ENCODE peak calls at places on chromosomes 13 and 19, in four cellular contexts. X is BJ; T is tibial nerve; W is CD8-positive, alpha-beta memory T cell. O is an unnamed sample.

GRCh38 chr13:98223741-98224140 is 46.7 kb upstream of the RNF113B start:
- DNase-seq in X (no peak), T (no peak), W (no peak), O (no peak)

GRCh38 chr13:42667638-42668037 is 93.7 kb downstream of the TNFSF11 start:
- DNase-seq in X (no peak), T (no peak), W (no peak), O (no peak)

GRCh38 chr13:41588899-41589298 is 131.5 kb downstream of the RGCC start:
- DNase-seq in X (peak), T (no peak), W (no peak), O (no peak)

GRCh38 chr19:30036154-30037129 is 94.4 kb downstream of the URI1 start:
- DNase-seq in X (peak), T (no peak), W (no peak), O (no peak)

GRCh38 chr13:32255744-32256120 is 59.4 kb downstream of the ZAR1L start:
- DNase-seq in X (no peak), T (no peak), W (no peak), O (no peak)

GRCh38 chr13:27481766-27482165 is 31.4 kb upstream of the MTIF3 start:
- DNase-seq in X (no peak), T (no peak), W (no peak), O (no peak)

GRCh38 chr19:5193192-5193591 is 147.4 kb downstream of the PTPRS start:
- DNase-seq in X (no peak), T (no peak), W (no peak), O (no peak)

GRCh38 chr13:87123987-87124784 is 547.0 kb upstream of the SLITRK5 start:
- DNase-seq in X (peak), T (no peak), W (no peak), O (peak)

GRCh38 chr19:6264077-6264445 is 15.7 kb downstream of the MLLT1 start:
- DNase-seq in X (no peak), T (no peak), W (no peak), O (no peak)

GRCh38 chr19:28618504-28618903 is 594.4 kb downstream of the UQCRFS1 start:
- DNase-seq in X (no peak), T (no peak), W (no peak), O (no peak)

GRCh38 chr13:111661052-111661451 is 340.6 kb downstream of the TEX29 start:
- DNase-seq in X (no peak), T (no peak), W (no peak), O (no peak)

GRCh38 chr13:74667656-74668055 is 533.5 kb upstream of the KLF12 start:
- DNase-seq in X (no peak), T (no peak), W (no peak), O (no peak)

GRCh38 chr19:45087531-45087930 is 5.4 kb upstream of the PPP1R37 start:
- DNase-seq in X (no peak), T (no peak), W (peak), O (peak)

GRCh38 chr13:24275041-24275440 is 34.3 kb upstream of the C1QTNF9 start:
- DNase-seq in X (no peak), T (no peak), W (no peak), O (no peak)

GRCh38 chr19:16023558-16023915 is 52.8 kb upstream of the TPM4 start:
- DNase-seq in X (no peak), T (no peak), W (no peak), O (no peak)

GRCh38 chr19:56751078-56751489 is 79.5 kb upstream of the ZNF835 start:
- DNase-seq in X (no peak), T (no peak), W (no peak), O (no peak)

GRCh38 chr19:47447470-47448359 is 24.0 kb downstream of the SLC8A2 start:
- DNase-seq in X (no peak), T (no peak), W (peak), O (peak)
- H3K4me3 ChIP-seq in X (no peak), T (peak), W (peak), O (no peak)

DNA sequence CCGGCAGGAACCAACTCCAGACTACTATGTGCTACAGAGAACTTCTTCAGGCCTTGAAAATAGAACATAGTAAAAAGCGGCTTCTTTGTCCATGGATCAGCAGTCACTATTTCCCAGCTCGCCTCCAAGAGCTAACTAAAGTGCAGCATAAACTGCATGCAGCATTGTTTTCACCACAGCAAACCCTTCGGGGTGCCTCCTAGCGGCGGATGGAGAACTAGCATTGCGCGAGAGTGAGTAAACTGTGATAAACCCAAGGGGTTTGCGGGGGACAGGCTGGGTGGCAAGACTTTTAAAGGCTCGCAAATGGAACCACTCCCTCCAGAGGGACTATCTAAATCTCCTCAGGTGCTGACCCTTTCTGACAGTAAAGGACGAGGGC is 21.6 kb upstream of the SGCG start:
- DNase-seq in X (no peak), T (peak), W (no peak), O (no peak)
- H3K4me3 ChIP-seq in X (peak), T (no peak), W (no peak), O (no peak)

GRCh38 chr19:17682273-17682672 is 5.9 kb downstream of the UNC13A start:
- DNase-seq in X (no peak), T (no peak), W (no peak), O (no peak)

GRCh38 chr19:17680235-17680722 is 7.9 kb downstream of the UNC13A start:
- DNase-seq in X (peak), T (peak), W (peak), O (no peak)

GRCh38 chr19:17681505-17682125 is 6.5 kb downstream of the UNC13A start:
- DNase-seq in X (no peak), T (no peak), W (peak), O (peak)

GRCh38 chr19:17678836-17679235 is 9.3 kb downstream of the UNC13A start:
- DNase-seq in X (no peak), T (no peak), W (no peak), O (no peak)

DNA sequence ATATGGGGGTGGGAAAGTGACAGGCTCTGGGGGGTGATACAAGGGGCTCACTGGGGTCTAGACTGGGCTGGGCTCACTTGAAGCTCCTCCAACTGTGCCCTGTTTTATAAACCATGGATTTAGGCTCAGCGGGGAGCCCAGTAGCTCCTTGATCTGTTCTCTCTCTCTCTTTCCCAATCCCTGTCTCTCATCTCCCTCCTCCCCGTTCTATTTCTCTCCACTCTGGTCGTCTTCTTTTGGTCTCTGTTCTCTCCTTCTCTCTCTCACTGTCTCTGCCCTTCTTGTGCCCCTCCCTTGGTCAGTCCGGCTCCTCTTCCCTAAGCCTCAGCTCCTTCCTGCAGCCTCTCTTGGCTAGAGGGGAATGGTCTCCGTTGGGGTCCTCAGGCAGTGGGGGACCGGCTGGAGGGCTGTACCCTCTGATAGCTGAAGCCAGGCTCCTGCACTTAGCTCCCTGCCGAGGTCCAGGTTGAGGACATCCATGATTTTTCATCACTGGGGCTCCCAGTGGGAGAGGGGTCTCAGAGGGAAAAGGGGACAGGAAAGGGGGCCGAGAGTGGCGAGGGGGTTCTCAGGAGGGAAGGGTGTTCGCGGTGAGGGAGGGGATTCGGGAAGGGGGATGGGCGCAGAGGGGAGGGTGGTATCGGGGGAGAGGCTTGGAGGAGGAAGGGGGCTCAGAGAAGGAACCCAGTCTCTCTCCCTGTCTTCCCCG is 8.5 kb downstream of the UNC13A start:
- DNase-seq in X (no peak), T (no peak), W (no peak), O (no peak)
- H3K4me3 ChIP-seq in X (peak), T (no peak), W (no peak), O (no peak)

DNA sequence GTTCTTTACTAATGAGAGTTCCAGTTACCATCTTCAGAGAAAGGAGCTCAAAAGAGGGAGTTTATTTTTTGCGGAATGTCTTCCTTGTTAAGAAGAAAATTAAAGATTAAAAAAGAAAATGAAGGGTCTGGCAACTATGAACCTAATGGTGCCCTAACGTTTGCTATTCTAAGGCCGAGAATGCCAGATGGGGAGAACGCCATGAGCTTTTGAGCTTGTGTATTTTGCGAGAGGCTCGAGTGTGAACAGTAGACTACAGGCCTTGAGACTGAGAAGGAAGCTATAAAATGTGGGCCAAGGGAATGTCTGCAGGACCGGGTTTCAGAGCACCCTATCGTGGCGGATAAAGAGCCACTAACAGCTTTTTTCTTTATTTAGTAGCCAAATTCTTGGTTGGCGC is 6.7 kb downstream of the FGF14 start:
- DNase-seq in X (no peak), T (no peak), W (no peak), O (no peak)
- H3K4me3 ChIP-seq in X (no peak), T (peak), W (peak), O (peak)

GRCh38 chr19:18435185-18435841 is 2.6 kb downstream of the ISYNA1 start:
- DNase-seq in X (no peak), T (no peak), W (no peak), O (no peak)

GRCh38 chr19:18435848-18436631 is 1.9 kb downstream of the ISYNA1 start:
- DNase-seq in X (no peak), T (no peak), W (no peak), O (no peak)

GRCh38 chr19:18433039-18433691 is 4.8 kb downstream of the ISYNA1 start:
- DNase-seq in X (no peak), T (no peak), W (peak), O (no peak)

GRCh38 chr19:18433735-18434398 is 4.1 kb downstream of the ISYNA1 start:
- DNase-seq in X (no peak), T (no peak), W (no peak), O (no peak)

GRCh38 chr19:18434411-18435184 is 3.3 kb downstream of the ISYNA1 start:
- DNase-seq in X (no peak), T (no peak), W (no peak), O (no peak)
- H3K4me3 ChIP-seq in X (no peak), T (no peak), W (no peak), O (no peak)

DNA sequence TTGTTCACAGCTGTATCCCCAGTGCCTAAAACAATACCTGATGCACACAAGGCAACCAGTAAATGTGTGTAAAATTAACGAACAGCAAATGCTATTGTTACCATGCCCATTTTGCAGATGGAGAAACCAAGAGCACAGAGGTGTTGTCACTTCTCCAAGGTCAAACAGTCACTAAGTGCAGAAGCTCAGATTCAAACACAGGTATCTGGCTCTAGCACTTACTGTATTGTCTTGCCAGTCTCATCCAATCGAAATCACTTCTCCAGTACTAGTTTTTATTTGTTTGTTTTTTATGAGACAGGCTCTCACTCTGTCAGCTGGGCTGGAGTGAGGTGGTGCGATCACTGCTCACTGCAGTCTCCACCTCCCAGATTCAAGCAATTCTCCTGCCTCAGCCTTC is 13.7 kb downstream of the PLD3 start:
- DNase-seq in X (no peak), T (no peak), W (no peak), O (no peak)
- H3K4me3 ChIP-seq in X (no peak), T (no peak), W (no peak), O (no peak)

DNA sequence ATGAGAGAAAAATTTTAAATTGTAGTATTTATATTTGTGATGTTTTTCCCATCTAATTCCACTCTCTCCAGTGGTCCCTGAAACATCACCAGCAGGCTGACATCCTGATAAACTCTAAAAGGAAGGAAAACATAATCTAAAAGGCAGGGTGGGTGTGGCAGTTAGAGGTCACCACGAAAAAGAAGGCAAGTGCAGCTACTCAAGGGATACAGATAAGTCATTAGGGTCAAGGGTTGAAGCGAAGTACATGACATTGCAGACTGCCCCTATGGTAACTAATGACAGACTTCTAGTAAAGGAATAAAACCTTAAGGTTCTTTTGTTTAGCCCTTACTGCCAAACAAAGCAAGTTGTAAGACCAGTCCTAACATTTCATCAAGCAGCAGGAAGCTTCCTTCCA is 6.0 kb upstream of the NEK3 start:
- DNase-seq in X (no peak), T (no peak), W (no peak), O (no peak)
- H3K4me3 ChIP-seq in X (no peak), T (no peak), W (no peak), O (no peak)

DNA sequence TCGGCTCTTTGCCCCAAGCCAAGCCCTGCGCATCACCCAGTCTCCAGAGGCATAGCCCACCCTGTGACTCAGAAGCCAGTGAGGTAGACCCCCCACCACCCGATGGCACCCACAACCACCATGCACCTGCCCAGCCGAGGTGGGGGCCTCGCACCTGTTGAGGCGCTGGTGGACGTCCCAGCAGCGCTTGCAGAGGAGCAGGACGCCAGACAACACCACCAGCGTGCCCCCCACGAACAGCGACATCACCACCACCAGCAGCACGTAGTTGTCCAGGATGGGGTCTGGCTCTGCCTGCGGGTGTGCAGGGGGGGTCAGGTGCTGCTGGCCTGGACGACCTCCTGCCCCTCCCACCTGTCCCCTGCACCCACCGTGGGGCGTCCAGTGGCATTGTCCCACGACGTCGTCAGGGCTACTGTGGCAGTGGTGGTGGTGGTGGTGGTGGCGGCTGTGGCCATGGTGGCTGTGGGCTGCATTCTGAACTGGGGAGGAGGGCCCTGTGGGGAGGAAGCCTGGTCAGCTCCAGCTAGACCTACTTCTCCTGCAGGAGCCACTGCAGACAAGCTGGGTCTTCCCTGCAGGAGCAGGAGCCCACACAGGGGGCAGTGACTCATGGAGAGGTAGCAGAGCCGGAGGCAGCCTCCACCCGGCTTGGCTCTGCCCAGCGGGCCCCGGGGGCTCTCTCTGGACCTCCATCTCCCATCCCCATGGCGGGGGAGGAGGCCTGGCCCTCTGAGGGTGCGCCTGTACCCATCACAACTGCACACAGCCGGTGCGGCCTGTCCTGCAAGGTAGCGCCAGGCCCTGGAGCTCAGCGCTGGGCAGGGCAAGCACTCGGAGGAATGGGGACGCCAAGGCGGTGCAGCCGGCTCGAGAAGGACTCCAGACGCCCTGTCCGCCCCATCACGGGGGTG is 1.9 kb downstream of the CBARP start:
- DNase-seq in X (no peak), T (no peak), W (no peak), O (no peak)
- H3K4me3 ChIP-seq in X (peak), T (no peak), W (no peak), O (no peak)

GRCh38 chr19:19162495-19162894 is 7.6 kb downstream of the MEF2B start:
- DNase-seq in X (no peak), T (no peak), W (no peak), O (no peak)
- H3K4me3 ChIP-seq in X (no peak), T (no peak), W (no peak), O (no peak)